ENCODE peak calls at places on chromosome 5, in five cellular contexts. One of them, this sample, is unnamed.

GRCh38 chr5:96807099-96807654 is 568 bp downstream of the ERAP1 start:
- DNase-seq in H7: peak
- DNase-seq in EL: peak
- DNase-seq in nucleus accumbens: no peak
- DNase-seq in NCI-H82: peak
- DNase-seq in this sample: peak

GRCh38 chr5:17379188-17379951 is 118.7 kb upstream of the TAF11L2 start:
- DNase-seq in NCI-H82: peak
- DNase-seq in EL: peak
- DNase-seq in nucleus accumbens: no peak
- DNase-seq in H7: no peak
- DNase-seq in this sample: no peak

GRCh38 chr5:119418782-119419101 is 33.6 kb upstream of the HSD17B4 start:
- DNase-seq in H7: no peak
- DNase-seq in nucleus accumbens: no peak
- DNase-seq in EL: no peak
- DNase-seq in NCI-H82: peak
- DNase-seq in this sample: no peak

GRCh38 chr5:54883374-54884194 is 101.8 kb downstream of the ESM1 start:
- DNase-seq in nucleus accumbens: no peak
- DNase-seq in EL: peak
- DNase-seq in H7: peak
- DNase-seq in NCI-H82: peak
- DNase-seq in this sample: peak

GRCh38 chr5:9927521-9927997 is 297.4 kb upstream of the TAS2R1 start:
- DNase-seq in EL: peak
- DNase-seq in H7: no peak
- DNase-seq in NCI-H82: no peak
- DNase-seq in nucleus accumbens: no peak
- DNase-seq in this sample: no peak

GRCh38 chr5:43256261-43256966 is 56.8 kb downstream of the HMGCS1 start:
- DNase-seq in nucleus accumbens: no peak
- DNase-seq in H7: no peak
- DNase-seq in NCI-H82: no peak
- DNase-seq in EL: no peak
- DNase-seq in this sample: no peak

GRCh38 chr5:57549546-57549945 is 66.9 kb upstream of the ACTBL2 start:
- DNase-seq in NCI-H82: no peak
- DNase-seq in H7: no peak
- DNase-seq in EL: no peak
- DNase-seq in nucleus accumbens: no peak
- DNase-seq in this sample: no peak

GRCh38 chr5:35281613-35282012 is 51.3 kb upstream of the PRLR start:
- DNase-seq in EL: no peak
- DNase-seq in NCI-H82: no peak
- DNase-seq in nucleus accumbens: no peak
- DNase-seq in H7: no peak
- DNase-seq in this sample: no peak

GRCh38 chr5:143662020-143662419 is 149.9 kb upstream of the HMHB1 start:
- DNase-seq in H7: no peak
- DNase-seq in NCI-H82: no peak
- DNase-seq in nucleus accumbens: no peak
- DNase-seq in EL: no peak
- DNase-seq in this sample: no peak

GRCh38 chr5:7851240-7851592 is 283 bp upstream of the CFAP90 start:
- DNase-seq in NCI-H82: no peak
- DNase-seq in nucleus accumbens: no peak
- DNase-seq in EL: no peak
- DNase-seq in H7: no peak
- DNase-seq in this sample: no peak

GRCh38 chr5:181186022-181186421 is 19.0 kb downstream of the TRIM7 start:
- DNase-seq in NCI-H82: no peak
- DNase-seq in nucleus accumbens: no peak
- DNase-seq in EL: no peak
- DNase-seq in H7: no peak
- DNase-seq in this sample: no peak

GRCh38 chr5:26282190-26282589 is 756.2 kb downstream of the CDH9 start:
- DNase-seq in EL: no peak
- DNase-seq in H7: no peak
- DNase-seq in NCI-H82: peak
- DNase-seq in nucleus accumbens: no peak
- DNase-seq in this sample: no peak

GRCh38 chr5:40078907-40079575 is 600.7 kb upstream of the PTGER4 start:
- DNase-seq in EL: peak
- DNase-seq in nucleus accumbens: no peak
- DNase-seq in NCI-H82: no peak
- DNase-seq in H7: no peak
- DNase-seq in this sample: no peak

GRCh38 chr5:115749016-115749415 is 67.4 kb downstream of the CDO1 start:
- DNase-seq in EL: no peak
- DNase-seq in nucleus accumbens: no peak
- DNase-seq in H7: no peak
- DNase-seq in NCI-H82: peak
- DNase-seq in this sample: no peak

GRCh38 chr5:2993301-2993700 is 241.8 kb upstream of the IRX2 start:
- DNase-seq in NCI-H82: no peak
- DNase-seq in nucleus accumbens: no peak
- DNase-seq in EL: no peak
- DNase-seq in H7: no peak
- DNase-seq in this sample: no peak

GRCh38 chr5:169716287-169716686 is 79.2 kb downstream of the DOCK2 start:
- DNase-seq in H7: no peak
- DNase-seq in EL: peak
- DNase-seq in NCI-H82: no peak
- DNase-seq in nucleus accumbens: no peak
- DNase-seq in this sample: no peak

GRCh38 chr5:96219580-96220281 is 213.3 kb downstream of the PCSK1 start:
- DNase-seq in nucleus accumbens: no peak
- DNase-seq in EL: peak
- DNase-seq in NCI-H82: no peak
- DNase-seq in H7: no peak
- DNase-seq in this sample: no peak

GRCh38 chr5:89493414-89493813 is 610.4 kb upstream of the MEF2C start:
- DNase-seq in NCI-H82: no peak
- DNase-seq in EL: no peak
- DNase-seq in H7: no peak
- DNase-seq in nucleus accumbens: no peak
- DNase-seq in this sample: no peak

GRCh38 chr5:60961685-60962084 is 16.7 kb downstream of the NDUFAF2 start:
- DNase-seq in EL: peak
- DNase-seq in nucleus accumbens: no peak
- DNase-seq in H7: no peak
- DNase-seq in NCI-H82: no peak
- DNase-seq in this sample: no peak

GRCh38 chr5:159826351-159827222 is 89.7 kb upstream of the ADRA1B start:
- DNase-seq in nucleus accumbens: no peak
- DNase-seq in NCI-H82: no peak
- DNase-seq in EL: peak
- DNase-seq in H7: no peak
- DNase-seq in this sample: no peak

GRCh38 chr5:31052937-31053658 is 140.4 kb upstream of the CDH6 start:
- DNase-seq in H7: no peak
- DNase-seq in nucleus accumbens: no peak
- DNase-seq in EL: no peak
- DNase-seq in NCI-H82: no peak
- DNase-seq in this sample: no peak

GRCh38 chr5:88683506-88684135 is 199.4 kb downstream of the MEF2C start:
- DNase-seq in NCI-H82: peak
- DNase-seq in H7: peak
- DNase-seq in EL: no peak
- DNase-seq in nucleus accumbens: peak
- DNase-seq in this sample: peak

GRCh38 chr5:147617711-147618110 is 107.8 kb upstream of the DPYSL3 start:
- DNase-seq in nucleus accumbens: no peak
- DNase-seq in EL: no peak
- DNase-seq in NCI-H82: no peak
- DNase-seq in H7: no peak
- DNase-seq in this sample: no peak

GRCh38 chr5:149488645-149489306 is 62.5 kb downstream of the CSNK1A1 start:
- DNase-seq in nucleus accumbens: no peak
- DNase-seq in H7: no peak
- DNase-seq in NCI-H82: no peak
- DNase-seq in EL: no peak
- DNase-seq in this sample: no peak

GRCh38 chr5:149489605-149490037 is 61.6 kb downstream of the CSNK1A1 start:
- DNase-seq in H7: no peak
- DNase-seq in NCI-H82: no peak
- DNase-seq in nucleus accumbens: no peak
- DNase-seq in EL: no peak
- DNase-seq in this sample: no peak

GRCh38 chr5:94376672-94377345 is 241.6 kb downstream of the KIAA0825 start:
- DNase-seq in EL: no peak
- DNase-seq in nucleus accumbens: no peak
- DNase-seq in H7: no peak
- DNase-seq in NCI-H82: no peak
- DNase-seq in this sample: no peak

GRCh38 chr5:119951330-119951934 is 322.1 kb downstream of the FAM170A start:
- DNase-seq in EL: no peak
- DNase-seq in nucleus accumbens: no peak
- DNase-seq in H7: no peak
- DNase-seq in NCI-H82: peak
- DNase-seq in this sample: no peak

GRCh38 chr5:153276151-153276550 is 214.3 kb upstream of the GRIA1 start:
- DNase-seq in EL: peak
- DNase-seq in NCI-H82: peak
- DNase-seq in H7: peak
- DNase-seq in nucleus accumbens: no peak
- DNase-seq in this sample: peak

GRCh38 chr5:137633896-137634295 is 102.0 kb downstream of the KLHL3 start:
- DNase-seq in nucleus accumbens: no peak
- DNase-seq in H7: no peak
- DNase-seq in EL: no peak
- DNase-seq in NCI-H82: no peak
- DNase-seq in this sample: no peak

GRCh38 chr5:74257645-74258328 is 382.7 kb downstream of the ENC1 start:
- DNase-seq in EL: peak
- DNase-seq in H7: no peak
- DNase-seq in NCI-H82: no peak
- DNase-seq in nucleus accumbens: no peak
- DNase-seq in this sample: no peak